ENCODE peak calls at places on chromosomes 5 and 9, in six cellular contexts. D is B cell, W is pancreas, Q is nephron progenitor cell, A is uterus, Z is LNCaP clone FGC. V is an unnamed sample.

GRCh38 chr9:104091708-104092107 is 2.4 kb upstream of the SMC2 start:
- DNase-seq in D (no peak), W (no peak), Q (no peak), A (peak), Z (no peak), V (peak)

GRCh38 chr9:129058965-129059795 is 21.7 kb upstream of the DOLPP1 start:
- DNase-seq in D (no peak), W (no peak), Q (no peak), A (no peak), Z (no peak), V (no peak)

GRCh38 chr9:134335095-134335489 is 8.8 kb downstream of the RXRA start:
- DNase-seq in D (no peak), W (no peak), Q (no peak), A (no peak), Z (no peak), V (no peak)

GRCh38 chr9:91253488-91253887 is 108.2 kb downstream of the AUH start:
- DNase-seq in D (no peak), W (no peak), Q (no peak), A (no peak), Z (no peak), V (no peak)

GRCh38 chr5:169805527-169805934 is 168.5 kb downstream of the DOCK2 start:
- DNase-seq in D (peak), W (no peak), Q (peak), A (no peak), Z (no peak), V (peak)

GRCh38 chr5:35644543-35644942 is 26.9 kb downstream of the SPEF2 start:
- DNase-seq in D (no peak), W (no peak), Q (no peak), A (no peak), Z (no peak), V (no peak)

GRCh38 chr9:130267930-130268329 is 2.4 kb downstream of the HMCN2 start:
- DNase-seq in D (no peak), W (no peak), Q (no peak), A (no peak), Z (no peak), V (no peak)

GRCh38 chr5:127909078-127909477 is 174.5 kb upstream of the SLC12A2 start:
- DNase-seq in D (no peak), W (peak), Q (peak), A (no peak), Z (no peak), V (no peak)

GRCh38 chr5:11251242-11251641 is 490.2 kb upstream of the DAP start:
- DNase-seq in D (no peak), W (no peak), Q (no peak), A (no peak), Z (peak), V (no peak)

GRCh38 chr5:55140908-55141665 is 18.9 kb upstream of the GPX8 start:
- DNase-seq in D (no peak), W (no peak), Q (no peak), A (no peak), Z (no peak), V (no peak)

GRCh38 chr5:81819556-81820314 is 68.8 kb upstream of the SSBP2 start:
- DNase-seq in D (no peak), W (no peak), Q (no peak), A (no peak), Z (no peak), V (no peak)

GRCh38 chr5:154296525-154297159 is 106.1 kb downstream of the GALNT10 start:
- DNase-seq in D (no peak), W (peak), Q (no peak), A (no peak), Z (peak), V (no peak)

GRCh38 chr9:128372188-128372641 is 1.0 kb downstream of the URM1 start:
- DNase-seq in D (no peak), W (no peak), Q (no peak), A (no peak), Z (no peak), V (no peak)

GRCh38 chr5:106894964-106895363 is 775.8 kb downstream of the EFNA5 start:
- DNase-seq in D (no peak), W (no peak), Q (no peak), A (no peak), Z (no peak), V (no peak)

GRCh38 chr5:34626751-34627150 is 29.4 kb upstream of the RAI14 start:
- DNase-seq in D (no peak), W (no peak), Q (no peak), A (no peak), Z (no peak), V (no peak)

GRCh38 chr5:168947212-168947868 is 353.6 kb downstream of the SLIT3 start:
- DNase-seq in D (no peak), W (peak), Q (peak), A (no peak), Z (no peak), V (peak)

GRCh38 chr5:78989080-78989479 is 4.0 kb upstream of the ARSB start:
- DNase-seq in D (no peak), W (no peak), Q (no peak), A (no peak), Z (no peak), V (no peak)

GRCh38 chr5:138657360-138657759 is 82.2 kb upstream of the HSPA9 start:
- DNase-seq in D (no peak), W (no peak), Q (no peak), A (no peak), Z (no peak), V (no peak)

GRCh38 chr5:80215523-80215922 is 40.3 kb downstream of the SERINC5 start:
- DNase-seq in D (no peak), W (no peak), Q (no peak), A (no peak), Z (no peak), V (no peak)

GRCh38 chr5:54646285-54647101 is 128.9 kb downstream of the SNX18 start:
- DNase-seq in D (peak), W (no peak), Q (peak), A (peak), Z (peak), V (peak)

GRCh38 chr5:145681686-145682085 is 153.5 kb downstream of the PRELID2 start:
- DNase-seq in D (no peak), W (peak), Q (peak), A (peak), Z (peak), V (peak)
- TF ChIP-seq CTCF in D (peak), W (peak), Q (peak), A (peak), Z (peak), V (peak)

GRCh38 chr5:153014194-153014593 is 476.3 kb upstream of the GRIA1 start:
- DNase-seq in D (no peak), W (no peak), Q (no peak), A (no peak), Z (no peak), V (no peak)

DNA sequence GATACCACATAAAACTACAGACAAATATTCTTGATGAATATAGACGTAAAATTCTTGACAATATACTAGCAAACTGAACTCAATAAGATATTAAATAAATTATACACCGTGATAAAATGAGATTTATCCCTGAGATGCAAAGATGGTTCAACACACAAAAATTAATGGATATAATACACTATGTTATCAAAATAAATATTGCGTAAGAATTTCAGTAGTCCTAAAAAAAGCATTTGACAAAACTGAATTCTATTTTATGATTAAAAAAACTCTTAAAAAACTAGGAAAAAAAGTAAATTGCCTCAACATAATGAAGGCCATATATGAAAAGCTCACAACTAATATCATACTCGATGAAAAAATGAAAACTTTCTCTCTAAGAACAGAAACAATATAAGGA is 472.3 kb upstream of the GRIA1 start:
- DNase-seq in D (no peak), W (no peak), Q (no peak), A (no peak), Z (no peak), V (no peak)
- TF ChIP-seq CTCF in D (no peak), W (no peak), Q (no peak), A (no peak), Z (no peak), V (no peak)

DNA sequence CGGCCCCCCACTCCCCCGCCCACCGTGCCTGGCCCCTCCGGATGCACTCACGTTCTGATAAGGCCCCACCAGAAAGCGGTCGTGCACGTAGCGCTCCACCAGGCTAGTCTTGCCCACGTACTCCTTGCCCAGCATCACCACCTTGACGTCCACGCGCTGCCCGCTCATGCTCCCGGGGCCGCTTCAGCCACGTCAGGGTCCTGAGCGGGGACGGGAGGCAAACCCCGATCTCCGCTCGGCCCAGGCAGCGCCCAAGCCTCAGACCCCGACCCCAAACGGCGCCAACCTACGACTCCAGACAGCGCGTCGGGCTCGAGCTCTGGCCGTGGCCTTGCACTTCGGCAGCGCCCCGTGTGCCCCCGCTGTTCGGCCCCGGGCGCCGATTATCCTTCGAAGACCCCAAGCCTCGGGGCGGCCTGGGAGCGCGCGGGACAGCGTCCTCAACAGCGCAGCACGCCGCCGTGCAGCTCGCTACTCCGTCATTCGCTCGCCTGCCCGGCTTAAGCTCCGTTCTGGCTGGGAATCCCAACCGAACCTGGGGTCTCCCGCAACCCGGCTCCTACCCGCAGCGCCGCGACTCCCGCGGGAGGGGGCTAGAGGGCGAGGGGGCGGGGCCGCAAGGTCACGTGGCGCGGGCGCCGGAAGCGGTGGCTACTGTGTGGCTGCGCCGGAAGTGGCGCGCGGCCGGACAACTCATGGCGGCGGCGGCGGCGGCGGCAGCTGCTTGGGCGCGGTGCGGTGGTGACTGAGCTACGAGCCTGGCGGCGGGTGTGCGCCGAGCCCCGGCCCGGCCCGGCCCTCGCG is at the start of the genes PRELID1 and RAB24:
- DNase-seq in D (peak), W (peak), Q (peak), A (peak), Z (no peak), V (peak)
- TF ChIP-seq CTCF in D (peak), W (no peak), Q (no peak), A (peak), Z (peak), V (peak)

GRCh38 chr5:123472150-123472549 is 39.8 kb upstream of the CSNK1G3 start:
- DNase-seq in D (no peak), W (no peak), Q (no peak), A (no peak), Z (no peak), V (no peak)

GRCh38 chr5:123476696-123477095 is 35.3 kb upstream of the CSNK1G3 start:
- DNase-seq in D (no peak), W (no peak), Q (no peak), A (no peak), Z (no peak), V (no peak)

GRCh38 chr5:123474238-123474637 is 37.7 kb upstream of the CSNK1G3 start:
- DNase-seq in D (no peak), W (no peak), Q (no peak), A (no peak), Z (no peak), V (no peak)

GRCh38 chr5:123471385-123471784 is 40.6 kb upstream of the CSNK1G3 start:
- DNase-seq in D (no peak), W (no peak), Q (no peak), A (no peak), Z (no peak), V (no peak)
- TF ChIP-seq CTCF in D (no peak), W (no peak), Q (no peak), A (no peak), Z (no peak), V (no peak)

DNA sequence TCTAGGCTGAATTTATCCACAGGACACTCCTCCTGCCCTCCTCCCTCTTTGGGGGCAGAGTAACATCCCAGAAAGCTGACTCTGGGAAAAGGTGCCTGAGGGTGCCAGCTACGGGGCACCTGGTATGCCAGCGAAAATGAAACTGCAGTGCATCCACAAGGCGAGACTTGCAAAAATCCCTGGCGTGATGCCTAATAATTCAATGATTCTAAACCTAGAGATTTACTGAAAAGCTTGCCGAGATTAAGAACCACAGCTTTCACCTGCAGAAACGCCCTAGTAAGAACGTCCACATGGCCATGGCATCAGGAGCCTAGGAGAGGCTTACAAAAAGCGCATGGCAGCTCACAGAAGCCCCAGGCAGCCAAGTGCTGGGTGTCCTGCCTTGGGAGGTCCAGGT is 20.9 kb downstream of the CCNJL start:
- DNase-seq in D (no peak), W (no peak), Q (no peak), A (no peak), Z (no peak), V (no peak)
- TF ChIP-seq CTCF in D (no peak), W (no peak), Q (no peak), A (no peak), Z (no peak), V (no peak)

DNA sequence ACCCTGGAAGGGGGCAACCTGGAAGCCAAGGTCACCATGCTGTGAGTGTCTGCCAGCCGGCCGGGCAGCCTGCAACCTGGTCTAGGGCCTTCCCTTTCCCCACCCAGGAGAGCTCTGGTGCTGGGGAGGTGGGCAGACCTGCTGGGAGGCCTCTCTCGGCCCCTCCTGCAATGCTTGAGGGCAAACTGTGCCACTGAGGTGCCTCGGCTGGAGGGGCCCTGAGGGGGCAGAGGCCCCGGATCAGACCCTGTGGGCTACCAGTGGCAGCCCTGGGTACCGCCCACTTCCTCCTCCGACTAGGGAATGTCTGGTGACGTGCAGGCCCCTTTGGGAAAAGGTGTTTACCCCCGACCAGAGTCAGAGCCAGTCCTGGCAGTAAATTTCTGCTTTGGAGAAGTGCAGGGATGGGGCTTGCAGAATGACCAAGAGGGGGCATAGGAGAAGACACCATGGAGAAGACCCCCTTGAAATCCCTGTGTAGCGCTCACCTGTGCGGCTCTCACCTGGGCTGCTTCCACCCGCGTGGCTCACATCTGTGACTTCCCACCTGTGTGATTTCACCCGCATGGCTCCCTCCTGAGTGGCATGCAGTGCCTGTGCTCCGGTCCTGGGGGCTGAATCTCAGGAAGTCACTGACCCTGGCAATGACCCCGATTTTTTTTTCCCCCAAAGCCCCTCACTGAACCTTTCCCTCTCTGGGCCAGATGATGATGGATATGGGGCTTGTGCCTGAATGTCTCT is 1.1 kb downstream of the LCN1 start:
- DNase-seq in D (no peak), W (no peak), Q (no peak), A (no peak), Z (no peak), V (no peak)
- TF ChIP-seq CTCF in D (no peak), W (no peak), Q (no peak), A (no peak), Z (no peak), V (no peak)

DNA sequence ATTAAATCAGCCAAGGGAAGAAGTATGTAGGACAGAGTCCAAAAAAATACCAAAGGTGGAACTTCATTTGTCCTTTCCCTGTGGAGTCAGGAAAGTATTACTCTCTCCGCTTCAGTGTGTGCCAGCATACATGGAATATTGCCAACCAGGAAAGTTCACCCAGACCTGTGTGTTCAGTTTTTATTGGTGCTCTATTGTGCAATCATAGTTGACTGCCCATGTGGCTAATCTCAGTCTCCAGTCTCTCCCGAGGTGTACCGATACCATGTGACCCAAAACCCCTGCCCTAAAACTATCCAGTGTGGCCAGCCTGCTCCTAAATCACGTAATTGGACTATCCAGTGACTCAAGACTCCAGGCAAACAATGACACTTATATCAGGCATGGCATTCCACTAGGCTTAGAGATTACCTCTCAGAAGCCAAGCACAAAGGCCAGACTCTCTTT is 38.8 kb downstream of the NFX1 start:
- DNase-seq in D (no peak), W (peak), Q (no peak), A (peak), Z (peak), V (no peak)
- TF ChIP-seq CTCF in D (no peak), W (no peak), Q (no peak), A (no peak), Z (no peak), V (no peak)

DNA sequence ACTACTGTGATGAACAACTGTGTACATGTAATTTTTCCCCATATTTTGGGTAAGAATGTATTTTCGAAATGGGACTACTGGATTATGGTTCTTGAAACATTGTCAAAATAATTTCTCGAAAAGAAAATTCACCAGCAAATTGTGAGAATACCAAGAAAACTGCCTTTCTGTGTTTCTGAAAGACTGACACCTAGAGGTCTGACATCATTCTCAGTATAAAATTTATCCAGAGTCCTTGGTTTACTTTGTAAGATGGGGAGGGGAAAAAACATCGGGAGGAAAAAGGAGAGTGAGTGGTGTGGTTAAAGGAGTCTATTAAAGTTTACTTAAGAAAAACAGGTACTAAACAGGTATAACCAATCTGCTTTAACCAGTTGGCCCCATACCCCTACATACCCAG is 149.2 kb downstream of the CEP120 start:
- DNase-seq in D (no peak), W (no peak), Q (no peak), A (no peak), Z (no peak), V (no peak)
- TF ChIP-seq CTCF in D (no peak), W (no peak), Q (no peak), A (no peak), Z (peak), V (peak)

GRCh38 chr5:133878236-133878555 is 90.2 kb downstream of the C5orf15 start:
- DNase-seq in D (no peak), W (no peak), Q (no peak), A (no peak), Z (no peak), V (no peak)
- TF ChIP-seq CTCF in D (no peak), W (no peak), Q (no peak), A (no peak), Z (no peak), V (no peak)

V was measured in GM06990.